ENCODE peak calls at places on chromosomes 3 and 15, in five cellular contexts. H, Y, C, M and O are unnamed samples.

GRCh38 chr3:9732753-9733115 is 1.2 kb downstream of the BRPF1 start:
- DNase-seq in H (peak; percentile 54), Y (peak; percentile 22), C (peak; percentile 54), M (no peak), O (peak; percentile 47)

GRCh38 chr15:78460737-78461136 is 22.7 kb downstream of the IREB2 start:
- DNase-seq in H (no peak), Y (no peak), C (no peak), M (no peak), O (no peak)

GRCh38 chr3:39937874-39938273 is 128.5 kb downstream of the MYRIP start:
- DNase-seq in H (no peak), Y (no peak), C (no peak), M (no peak), O (peak; percentile 2)

GRCh38 chr15:38690221-38690620 is 125.6 kb upstream of the RASGRP1 start:
- DNase-seq in H (no peak), Y (no peak), C (no peak), M (no peak), O (no peak)

GRCh38 chr15:39719109-39719508 is 63.5 kb downstream of the FSIP1 start:
- DNase-seq in H (no peak), Y (no peak), C (no peak), M (no peak), O (no peak)

GRCh38 chr15:94324835-94325767 is 93.7 kb downstream of the MCTP2 start:
- DNase-seq in H (no peak), Y (no peak), C (no peak), M (no peak), O (no peak)

GRCh38 chr3:30203301-30203700 is 403.1 kb upstream of the TGFBR2 start:
- DNase-seq in H (no peak), Y (peak; percentile 46), C (peak; percentile 14), M (peak; percentile 23), O (peak; percentile 88)

GRCh38 chr3:46900007-46900292 is 22.4 kb downstream of the PTH1R start:
- DNase-seq in H (no peak), Y (no peak), C (no peak), M (no peak), O (no peak)